ENCODE peak calls at places on chromosomes 1 and 21, in six cellular contexts. Z is HEK293T, H is HCT116, B is H1, F is HepG2, X is K562. K is an unnamed sample.

GRCh38 chr1:1398677-1399186 is 403 bp downstream of the CCNL2 start:
- DNase-seq in Z (no peak), H (no peak), B (no peak), F (no peak), X (peak), K (no peak)

GRCh38 chr1:60343736-60344135 is 270.2 kb upstream of the C1orf87 start:
- DNase-seq in Z (no peak), H (no peak), B (no peak), F (no peak), X (no peak), K (no peak)

GRCh38 chr1:154729031-154729442 is 121.1 kb upstream of the ADAR start:
- DNase-seq in Z (no peak), H (no peak), B (no peak), F (peak), X (no peak), K (no peak)

GRCh38 chr21:41878831-41879189 is 334 bp downstream of the PRDM15 start:
- DNase-seq in Z (peak), H (peak), B (no peak), F (peak), X (peak), K (peak)

GRCh38 chr1:43711524-43712386 is 4.4 kb downstream of the ST3GAL3 start:
- DNase-seq in Z (no peak), H (no peak), B (no peak), F (no peak), X (no peak), K (no peak)

GRCh38 chr1:7995437-7995836 is 30.7 kb downstream of the ERRFI1 start:
- DNase-seq in Z (no peak), H (no peak), B (no peak), F (no peak), X (no peak), K (no peak)

GRCh38 chr1:35047188-35047858 is 15.6 kb upstream of the ZMYM6 start:
- DNase-seq in Z (no peak), H (no peak), B (no peak), F (no peak), X (no peak), K (no peak)

GRCh38 chr1:183993132-183993531 is 44.4 kb downstream of the COLGALT2 start:
- DNase-seq in Z (no peak), H (no peak), B (no peak), F (peak), X (no peak), K (no peak)

GRCh38 chr1:229196404-229197224 is 74.3 kb upstream of the RAB4A start:
- DNase-seq in Z (no peak), H (no peak), B (no peak), F (no peak), X (no peak), K (no peak)

GRCh38 chr21:34693192-34693810 is 24.5 kb downstream of the CLIC6 start:
- DNase-seq in Z (peak), H (peak), B (no peak), F (peak), X (peak), K (peak)

GRCh38 chr1:234322979-234323378 is 50.3 kb upstream of the COA6 start:
- DNase-seq in Z (peak), H (peak), B (peak), F (peak), X (peak), K (peak)

GRCh38 chr1:156865258-156865657 is 4.6 kb downstream of the NTRK1 start:
- DNase-seq in Z (no peak), H (no peak), B (no peak), F (no peak), X (no peak), K (no peak)

GRCh38 chr1:156868341-156868740 is 7.7 kb downstream of the NTRK1 start:
- DNase-seq in Z (no peak), H (no peak), B (no peak), F (no peak), X (no peak), K (no peak)

GRCh38 chr1:156864796-156865195 is 4.1 kb downstream of the NTRK1 start:
- DNase-seq in Z (no peak), H (no peak), B (no peak), F (no peak), X (no peak), K (no peak)

GRCh38 chr1:156866679-156867015 is 6.0 kb downstream of the NTRK1 start:
- DNase-seq in Z (no peak), H (no peak), B (no peak), F (no peak), X (peak), K (no peak)

DNA sequence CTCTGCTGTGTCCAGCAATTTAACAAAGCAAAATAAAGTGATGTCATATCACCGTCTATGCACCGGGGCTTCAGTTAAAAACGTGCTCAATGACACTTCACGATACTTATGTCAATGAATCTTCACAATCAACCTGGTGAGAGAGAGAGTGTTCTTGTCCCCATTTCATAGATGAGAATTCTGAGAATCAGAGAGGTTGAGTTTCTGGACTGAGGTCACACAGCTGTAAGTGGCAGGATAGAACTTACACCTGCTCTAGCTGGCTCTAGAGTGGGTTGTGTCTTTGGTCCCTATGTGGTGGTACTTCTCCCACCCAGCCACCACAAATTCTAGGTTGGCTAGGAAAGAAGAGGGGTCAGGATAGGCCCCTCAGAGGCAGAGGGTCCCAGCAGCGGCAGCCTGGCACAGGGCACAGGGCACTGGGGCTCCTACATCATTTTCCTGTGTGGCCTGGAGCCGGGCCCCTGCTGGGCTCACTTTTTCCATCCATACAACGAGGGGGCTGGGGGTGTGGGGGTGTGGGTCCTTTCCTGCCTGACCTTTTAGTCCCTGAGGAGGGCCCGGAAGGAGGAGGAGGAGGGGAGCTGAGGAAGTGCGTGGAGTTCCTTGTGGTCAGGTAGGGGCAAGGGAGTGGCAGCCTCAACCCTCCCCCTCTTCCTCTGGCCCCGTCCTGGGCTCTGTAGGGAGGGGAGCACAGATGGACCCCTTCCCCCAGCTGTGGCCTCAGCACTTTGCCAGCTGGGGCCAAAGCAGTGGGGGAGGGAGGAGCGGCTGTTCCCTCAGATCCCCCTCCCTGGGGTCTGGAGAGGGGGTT is 5.4 kb downstream of the NTRK1 start:
- DNase-seq in Z (no peak), H (no peak), B (no peak), F (no peak), X (peak), K (no peak)
- TF ChIP-seq SP1 in Z (no peak), H (no peak), B (no peak), F (no peak), X (no peak), K (no peak)

DNA sequence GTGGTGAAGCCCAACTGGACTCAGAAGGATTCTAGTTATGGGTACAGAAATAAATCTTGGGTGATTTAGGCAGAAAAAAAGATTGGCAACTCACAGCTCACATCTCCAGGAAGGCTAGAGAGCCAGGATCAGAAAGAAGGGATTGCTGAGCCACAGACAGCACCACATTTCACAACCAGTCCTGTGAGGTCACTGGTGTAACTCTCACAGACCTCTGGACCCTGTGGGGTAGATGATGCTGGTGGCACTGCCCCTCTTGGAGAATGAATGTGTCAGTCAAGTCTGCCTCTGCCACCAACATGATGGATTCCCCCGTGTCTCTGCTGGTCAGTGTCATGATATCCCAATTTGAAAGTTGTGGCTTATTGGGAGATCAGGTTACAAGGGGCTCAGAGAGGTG is 70.9 kb upstream of the HMCN1 start:
- DNase-seq in Z (no peak), H (no peak), B (no peak), F (peak), X (no peak), K (no peak)
- TF ChIP-seq SP1 in Z (no peak), H (no peak), B (no peak), F (no peak), X (no peak), K (no peak)

GRCh38 chr1:242610209-242610608 is 85.7 kb upstream of the PLD5 start:
- DNase-seq in Z (no peak), H (no peak), B (no peak), F (no peak), X (no peak), K (no peak)

GRCh38 chr1:242605521-242605920 is 81.0 kb upstream of the PLD5 start:
- DNase-seq in Z (no peak), H (no peak), B (no peak), F (no peak), X (no peak), K (no peak)
- TF ChIP-seq SP1 in Z (no peak), H (no peak), B (no peak), F (no peak), X (no peak), K (no peak)

GRCh38 chr1:48048064-48048463 is 50.9 kb upstream of the TRABD2B start:
- DNase-seq in Z (no peak), H (no peak), B (no peak), F (no peak), X (no peak), K (no peak)
- TF ChIP-seq SP1 in Z (no peak), H (no peak), B (no peak), F (no peak), X (no peak), K (no peak)

DNA sequence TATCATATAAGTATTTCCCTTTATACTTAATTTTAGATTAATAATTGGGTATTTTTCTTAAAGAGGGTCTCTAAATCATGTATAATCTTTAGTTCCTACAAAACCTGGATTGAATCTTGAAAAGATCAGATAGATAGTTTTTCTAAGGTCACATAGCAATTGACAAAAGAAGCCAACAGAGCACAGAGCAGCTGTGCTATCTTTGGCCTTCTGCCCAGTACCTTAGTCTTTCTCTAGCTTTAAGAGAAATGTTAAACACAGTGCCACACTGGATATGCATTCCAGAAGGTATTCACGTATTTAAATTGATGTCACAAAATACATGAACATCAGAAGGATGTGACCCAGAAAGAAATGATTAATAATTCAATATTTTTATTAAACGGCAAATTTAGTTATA is 86.8 kb downstream of the C21orf91 start:
- DNase-seq in Z (no peak), H (no peak), B (no peak), F (no peak), X (no peak), K (no peak)
- TF ChIP-seq SP1 in Z (no peak), H (no peak), B (no peak), F (no peak), X (no peak), K (no peak)

DNA sequence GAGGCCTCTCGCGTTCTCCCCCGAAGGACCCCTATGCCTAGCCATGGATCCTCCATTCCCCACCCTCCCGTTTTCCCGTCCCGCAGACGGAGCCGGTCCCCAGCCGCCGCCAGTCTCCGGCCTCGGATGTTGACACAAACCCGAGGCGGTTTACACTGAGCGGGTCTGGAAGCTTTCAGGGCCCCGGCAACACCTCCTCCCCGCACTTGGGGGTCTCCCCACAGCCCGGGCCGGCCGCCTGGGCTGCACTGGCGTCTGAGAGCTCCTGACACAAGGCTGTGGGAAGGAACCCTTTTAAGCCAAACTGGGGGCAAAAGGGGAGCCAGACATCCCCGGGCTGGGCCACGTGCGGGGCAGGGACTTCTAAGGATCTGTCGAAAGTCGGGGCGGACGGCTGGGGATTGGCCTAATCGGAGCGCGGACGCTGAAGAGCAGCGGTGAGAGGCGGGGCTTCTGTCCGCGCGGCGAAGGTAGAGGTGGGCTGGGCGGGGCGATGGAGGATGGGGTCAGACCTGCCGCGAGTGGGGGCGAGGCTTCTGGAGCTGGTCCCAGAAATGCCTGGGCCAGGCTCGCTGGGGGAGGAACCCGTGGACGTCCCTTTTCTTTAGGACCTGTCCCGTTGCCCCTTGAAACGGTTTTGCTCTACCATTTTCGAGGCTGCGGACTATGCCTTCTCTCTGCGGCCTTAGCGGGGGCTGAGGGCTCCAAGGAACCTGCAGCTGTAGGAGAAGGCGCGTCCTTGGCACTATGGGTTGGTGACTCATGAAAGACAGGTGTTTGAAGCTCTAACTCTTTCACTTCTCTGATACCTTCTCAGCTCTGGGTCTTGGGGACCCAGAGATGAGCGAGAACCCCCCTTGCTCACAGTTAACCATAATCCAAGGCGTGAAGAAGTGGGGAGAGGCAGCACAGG is 1.2 kb upstream of the HPCAL4 start:
- DNase-seq in Z (no peak), H (no peak), B (no peak), F (no peak), X (no peak), K (peak)
- TF ChIP-seq SP1 in Z (no peak), H (no peak), B (no peak), F (no peak), X (no peak), K (no peak)